ENCODE peak calls at places on chromosomes 3 and 15, in six cellular contexts. One of them, this sample, is unnamed.

GRCh38 chr15:49313650-49314049 is 109.4 kb upstream of the FGF7 start:
- DNase-seq in uterus: no peak
- DNase-seq in body of pancreas: no peak
- DNase-seq in ovary: no peak
- DNase-seq in stomach: no peak
- DNase-seq in esophagus muscularis mucosa: no peak
- DNase-seq in this sample: no peak

GRCh38 chr3:142180761-142181362 is 31.5 kb upstream of the TFDP2 start:
- DNase-seq in esophagus muscularis mucosa: no peak
- DNase-seq in stomach: peak
- DNase-seq in uterus: peak
- DNase-seq in ovary: peak
- DNase-seq in body of pancreas: peak
- DNase-seq in this sample: no peak

GRCh38 chr15:91126080-91126479 is 26.0 kb downstream of the SV2B start:
- DNase-seq in stomach: no peak
- DNase-seq in ovary: no peak
- DNase-seq in body of pancreas: no peak
- DNase-seq in uterus: no peak
- DNase-seq in esophagus muscularis mucosa: no peak
- DNase-seq in this sample: no peak

GRCh38 chr3:168585544-168585943 is 489.8 kb upstream of the GOLIM4 start:
- DNase-seq in esophagus muscularis mucosa: no peak
- DNase-seq in body of pancreas: no peak
- DNase-seq in ovary: no peak
- DNase-seq in uterus: no peak
- DNase-seq in stomach: no peak
- DNase-seq in this sample: no peak

GRCh38 chr3:186931487-186932280 is 1.4 kb downstream of the ST6GAL1 start:
- DNase-seq in uterus: peak
- DNase-seq in body of pancreas: peak
- DNase-seq in stomach: peak
- DNase-seq in esophagus muscularis mucosa: no peak
- DNase-seq in ovary: peak
- DNase-seq in this sample: peak

GRCh38 chr3:120100711-120101110 is 6.5 kb upstream of the GSK3B start:
- DNase-seq in uterus: no peak
- DNase-seq in ovary: no peak
- DNase-seq in body of pancreas: no peak
- DNase-seq in esophagus muscularis mucosa: no peak
- DNase-seq in stomach: no peak
- DNase-seq in this sample: no peak

GRCh38 chr15:74531144-74531811 is 9.7 kb upstream of the ARID3B start:
- DNase-seq in uterus: no peak
- DNase-seq in body of pancreas: no peak
- DNase-seq in ovary: no peak
- DNase-seq in esophagus muscularis mucosa: no peak
- DNase-seq in stomach: no peak
- DNase-seq in this sample: no peak

GRCh38 chr3:42179110-42179725 is 86.8 kb downstream of the CCK start:
- DNase-seq in esophagus muscularis mucosa: no peak
- DNase-seq in uterus: peak
- DNase-seq in body of pancreas: peak
- DNase-seq in ovary: peak
- DNase-seq in stomach: no peak
- DNase-seq in this sample: peak

GRCh38 chr3:115248274-115248673 is 101.2 kb upstream of the ZBTB20 start:
- DNase-seq in body of pancreas: no peak
- DNase-seq in ovary: no peak
- DNase-seq in esophagus muscularis mucosa: no peak
- DNase-seq in stomach: no peak
- DNase-seq in uterus: no peak
- DNase-seq in this sample: no peak

GRCh38 chr15:44788748-44789147 is 52.4 kb downstream of the TRIM69 start:
- DNase-seq in esophagus muscularis mucosa: no peak
- DNase-seq in ovary: no peak
- DNase-seq in uterus: no peak
- DNase-seq in stomach: no peak
- DNase-seq in body of pancreas: no peak
- DNase-seq in this sample: no peak

GRCh38 chr15:59329570-59330350 is 42.9 kb downstream of the MYO1E start:
- DNase-seq in body of pancreas: peak
- DNase-seq in ovary: no peak
- DNase-seq in uterus: no peak
- DNase-seq in stomach: peak
- DNase-seq in esophagus muscularis mucosa: no peak
- DNase-seq in this sample: no peak

GRCh38 chr3:45223889-45224730 is 2.0 kb downstream of the TMEM158 start:
- DNase-seq in esophagus muscularis mucosa: no peak
- DNase-seq in uterus: no peak
- DNase-seq in stomach: no peak
- DNase-seq in ovary: no peak
- DNase-seq in body of pancreas: no peak
- DNase-seq in this sample: no peak

GRCh38 chr15:82951472-82952155 is 906 bp downstream of the HOMER2 start:
- DNase-seq in stomach: no peak
- DNase-seq in ovary: no peak
- DNase-seq in uterus: no peak
- DNase-seq in body of pancreas: peak
- DNase-seq in esophagus muscularis mucosa: no peak
- DNase-seq in this sample: no peak

GRCh38 chr15:31607656-31608055 is 281.0 kb downstream of the KLF13 start:
- DNase-seq in stomach: no peak
- DNase-seq in esophagus muscularis mucosa: no peak
- DNase-seq in uterus: no peak
- DNase-seq in ovary: no peak
- DNase-seq in body of pancreas: no peak
- DNase-seq in this sample: no peak

GRCh38 chr3:98980915-98981596 is 79.6 kb upstream of the DCBLD2 start:
- DNase-seq in uterus: no peak
- DNase-seq in ovary: no peak
- DNase-seq in esophagus muscularis mucosa: no peak
- DNase-seq in stomach: no peak
- DNase-seq in body of pancreas: no peak
- DNase-seq in this sample: no peak

GRCh38 chr3:65856907-65857306 is 181.8 kb downstream of the MAGI1 start:
- DNase-seq in esophagus muscularis mucosa: no peak
- DNase-seq in stomach: no peak
- DNase-seq in uterus: no peak
- DNase-seq in ovary: no peak
- DNase-seq in body of pancreas: peak
- DNase-seq in this sample: no peak

GRCh38 chr15:68797157-68797556 is 23.5 kb downstream of the ANP32A start:
- DNase-seq in esophagus muscularis mucosa: no peak
- DNase-seq in uterus: no peak
- DNase-seq in stomach: no peak
- DNase-seq in ovary: no peak
- DNase-seq in body of pancreas: no peak
- DNase-seq in this sample: no peak

GRCh38 chr3:129525341-129525968 is 3.0 kb upstream of the RHO start:
- DNase-seq in body of pancreas: no peak
- DNase-seq in esophagus muscularis mucosa: no peak
- DNase-seq in ovary: no peak
- DNase-seq in uterus: no peak
- DNase-seq in stomach: no peak
- DNase-seq in this sample: no peak

GRCh38 chr3:25547103-25547502 is 117.6 kb downstream of the TOP2B start:
- DNase-seq in uterus: no peak
- DNase-seq in stomach: no peak
- DNase-seq in esophagus muscularis mucosa: no peak
- DNase-seq in ovary: no peak
- DNase-seq in body of pancreas: no peak
- DNase-seq in this sample: no peak

GRCh38 chr15:51223771-51224229 is 114.6 kb downstream of the CYP19A1 start:
- DNase-seq in stomach: no peak
- DNase-seq in body of pancreas: no peak
- DNase-seq in esophagus muscularis mucosa: no peak
- DNase-seq in uterus: no peak
- DNase-seq in ovary: no peak
- DNase-seq in this sample: peak

GRCh38 chr3:13620281-13620680 is 71.4 kb downstream of the FBLN2 start:
- DNase-seq in stomach: no peak
- DNase-seq in esophagus muscularis mucosa: no peak
- DNase-seq in ovary: no peak
- DNase-seq in uterus: no peak
- DNase-seq in body of pancreas: no peak
- DNase-seq in this sample: no peak

GRCh38 chr3:71581451-71581980 is 2.0 kb downstream of the FOXP1 start:
- DNase-seq in ovary: peak
- DNase-seq in esophagus muscularis mucosa: peak
- DNase-seq in uterus: peak
- DNase-seq in body of pancreas: peak
- DNase-seq in stomach: peak
- DNase-seq in this sample: peak

GRCh38 chr3:189488241-189488767 is 142.9 kb upstream of the TP63 start:
- DNase-seq in ovary: no peak
- DNase-seq in body of pancreas: no peak
- DNase-seq in stomach: no peak
- DNase-seq in uterus: no peak
- DNase-seq in esophagus muscularis mucosa: no peak
- DNase-seq in this sample: no peak

GRCh38 chr3:16060945-16061344 is 113.5 kb upstream of the GALNT15 start:
- DNase-seq in esophagus muscularis mucosa: no peak
- DNase-seq in ovary: peak
- DNase-seq in body of pancreas: no peak
- DNase-seq in stomach: no peak
- DNase-seq in uterus: peak
- DNase-seq in this sample: no peak

GRCh38 chr15:31867536-31868442 is 162.5 kb upstream of the CHRNA7 start:
- DNase-seq in uterus: peak
- DNase-seq in esophagus muscularis mucosa: peak
- DNase-seq in stomach: peak
- DNase-seq in ovary: peak
- DNase-seq in body of pancreas: peak
- DNase-seq in this sample: no peak

GRCh38 chr3:155441026-155441425 is 147.5 kb upstream of the STRIT1 start:
- DNase-seq in uterus: no peak
- DNase-seq in stomach: no peak
- DNase-seq in ovary: no peak
- DNase-seq in esophagus muscularis mucosa: peak
- DNase-seq in body of pancreas: no peak
- DNase-seq in this sample: no peak

GRCh38 chr3:155442066-155442465 is 148.6 kb upstream of the STRIT1 start:
- DNase-seq in ovary: no peak
- DNase-seq in body of pancreas: no peak
- DNase-seq in esophagus muscularis mucosa: peak
- DNase-seq in stomach: no peak
- DNase-seq in uterus: no peak
- DNase-seq in this sample: no peak

GRCh38 chr3:155441506-155441905 is 148.0 kb upstream of the STRIT1 start:
- DNase-seq in body of pancreas: no peak
- DNase-seq in ovary: no peak
- DNase-seq in esophagus muscularis mucosa: no peak
- DNase-seq in stomach: no peak
- DNase-seq in uterus: no peak
- DNase-seq in this sample: no peak

GRCh38 chr3:155443821-155444220 is 150.3 kb upstream of the STRIT1 start:
- DNase-seq in stomach: no peak
- DNase-seq in body of pancreas: no peak
- DNase-seq in esophagus muscularis mucosa: peak
- DNase-seq in uterus: no peak
- DNase-seq in ovary: no peak
- DNase-seq in this sample: no peak

GRCh38 chr3:155444771-155445170 is 151.3 kb upstream of the STRIT1 start:
- DNase-seq in stomach: no peak
- DNase-seq in ovary: no peak
- DNase-seq in uterus: no peak
- DNase-seq in esophagus muscularis mucosa: peak
- DNase-seq in body of pancreas: no peak
- DNase-seq in this sample: no peak
- H3K27ac ChIP-seq in stomach: no peak
- H3K27ac ChIP-seq in ovary: no peak
- H3K27ac ChIP-seq in uterus: no peak
- H3K27ac ChIP-seq in esophagus muscularis mucosa: no peak
- H3K27ac ChIP-seq in body of pancreas: no peak
- H3K27ac ChIP-seq in this sample: no peak

GRCh38 chr3:18747383-18747782 is 322.2 kb upstream of the SATB1 start:
- DNase-seq in uterus: no peak
- DNase-seq in body of pancreas: peak
- DNase-seq in stomach: no peak
- DNase-seq in esophagus muscularis mucosa: peak
- DNase-seq in ovary: no peak
- DNase-seq in this sample: no peak
- H3K4me3 ChIP-seq in uterus: no peak
- H3K4me3 ChIP-seq in body of pancreas: no peak
- H3K4me3 ChIP-seq in stomach: no peak
- H3K4me3 ChIP-seq in esophagus muscularis mucosa: no peak
- H3K4me3 ChIP-seq in ovary: no peak
- H3K4me3 ChIP-seq in this sample: no peak

GRCh38 chr15:75697523-75698398 is 14.9 kb downstream of the CSPG4 start:
- DNase-seq in stomach: no peak
- DNase-seq in ovary: peak
- DNase-seq in esophagus muscularis mucosa: no peak
- DNase-seq in body of pancreas: no peak
- DNase-seq in uterus: peak
- DNase-seq in this sample: no peak

GRCh38 chr15:75695206-75695605 is 17.4 kb downstream of the CSPG4 start:
- DNase-seq in uterus: no peak
- DNase-seq in esophagus muscularis mucosa: no peak
- DNase-seq in body of pancreas: no peak
- DNase-seq in stomach: no peak
- DNase-seq in ovary: peak
- DNase-seq in this sample: no peak

GRCh38 chr15:75696854-75697259 is 15.8 kb downstream of the CSPG4 start:
- DNase-seq in ovary: peak
- DNase-seq in uterus: no peak
- DNase-seq in body of pancreas: no peak
- DNase-seq in stomach: no peak
- DNase-seq in esophagus muscularis mucosa: no peak
- DNase-seq in this sample: no peak

GRCh38 chr15:75695634-75696302 is 16.9 kb downstream of the CSPG4 start:
- DNase-seq in stomach: no peak
- DNase-seq in ovary: peak
- DNase-seq in body of pancreas: no peak
- DNase-seq in esophagus muscularis mucosa: no peak
- DNase-seq in uterus: no peak
- DNase-seq in this sample: no peak

GRCh38 chr15:75696303-75696657 is 16.4 kb downstream of the CSPG4 start:
- DNase-seq in body of pancreas: no peak
- DNase-seq in uterus: no peak
- DNase-seq in esophagus muscularis mucosa: no peak
- DNase-seq in stomach: no peak
- DNase-seq in ovary: peak
- DNase-seq in this sample: no peak
- TF ChIP-seq POLR2A in body of pancreas: no peak
- TF ChIP-seq POLR2A in uterus: no peak
- TF ChIP-seq POLR2A in esophagus muscularis mucosa: no peak
- TF ChIP-seq POLR2A in stomach: no peak
- TF ChIP-seq POLR2A in ovary: no peak
- TF ChIP-seq POLR2A in this sample: no peak

DNA sequence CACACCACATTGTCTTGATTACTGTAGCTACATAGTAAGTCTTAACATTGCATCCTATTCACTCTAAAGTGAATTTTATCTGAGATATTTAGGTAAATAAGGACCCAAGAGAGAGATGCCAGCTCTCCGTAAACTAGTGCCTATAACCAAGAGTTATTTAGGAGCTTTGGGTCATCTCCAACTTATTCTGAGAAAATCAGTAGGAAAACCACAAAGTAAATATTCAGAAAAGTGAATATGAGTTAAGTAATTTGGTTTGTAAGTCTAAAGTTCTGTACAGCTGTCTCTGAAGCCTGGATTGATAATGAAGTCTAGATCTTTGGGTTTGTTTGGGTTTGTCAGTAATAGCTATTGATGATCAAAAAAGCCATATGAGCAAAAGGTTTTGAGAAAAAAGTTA is 120.0 kb downstream of the FNDC3B start:
- DNase-seq in uterus: no peak
- DNase-seq in ovary: no peak
- DNase-seq in esophagus muscularis mucosa: no peak
- DNase-seq in stomach: no peak
- DNase-seq in body of pancreas: no peak
- DNase-seq in this sample: no peak
- H3K27ac ChIP-seq in uterus: no peak
- H3K27ac ChIP-seq in ovary: no peak
- H3K27ac ChIP-seq in esophagus muscularis mucosa: no peak
- H3K27ac ChIP-seq in stomach: peak
- H3K27ac ChIP-seq in body of pancreas: peak
- H3K27ac ChIP-seq in this sample: peak

This sample was measured in breast epithelium.